ENCODE peak calls at places on chromosomes 13 and 19, in four cellular contexts. I, X, F and U are unnamed samples. For H3K4me1, the result is how much of the 10 kb centered on the place peaks cover.

GRCh38 chr13:84774111-84774510 is 891.8 kb upstream of the SLITRK1 start:
- DNase-seq in X (no peak), F (no peak), I (no peak), U (no peak)

GRCh38 chr13:95020298-95020987 is 280.8 kb downstream of the ABCC4 start:
- DNase-seq in F (no peak), I (no peak), X (no peak), U (no peak)

GRCh38 chr13:41762796-41763195 is 198.1 kb downstream of the VWA8 start:
- DNase-seq in X (no peak), I (no peak), F (no peak), U (no peak)

GRCh38 chr13:110251227-110251791 is 55.6 kb downstream of the COL4A1 start:
- DNase-seq in F (no peak), I (no peak), X (peak), U (no peak)

GRCh38 chr13:45196622-45197021 is 4.2 kb downstream of the KCTD4 start:
- DNase-seq in F (no peak), X (no peak), I (no peak), U (no peak)

GRCh38 chr13:39779337-39780270 is 124.1 kb downstream of the COG6 start:
- DNase-seq in I (no peak), F (no peak), X (no peak), U (peak)

GRCh38 chr13:37899753-37900152 is 30.2 kb upstream of the TRPC4 start:
- DNase-seq in I (no peak), F (no peak), X (peak), U (no peak)

GRCh38 chr19:33133438-33134031 is 1.6 kb downstream of the WDR88 start:
- DNase-seq in F (no peak), X (peak), I (peak), U (no peak)

GRCh38 chr19:49059056-49059455 is 1.5 kb upstream of the CGB7 start:
- DNase-seq in X (no peak), I (no peak), F (no peak), U (no peak)

GRCh38 chr19:50478901-50479715 is 2.5 kb upstream of the GARIN5A start:
- DNase-seq in I (peak), F (no peak), X (no peak), U (no peak)

GRCh38 chr13:98564204-98564603 is 12.7 kb downstream of the STK24 start:
- DNase-seq in I (no peak), F (no peak), X (no peak), U (no peak)

GRCh38 chr13:98565726-98566577 is 11.0 kb downstream of the STK24 start:
- DNase-seq in X (peak), I (no peak), F (no peak), U (no peak)

GRCh38 chr13:98570929-98571372 is 6.0 kb downstream of the STK24 start:
- DNase-seq in I (no peak), F (no peak), X (peak), U (no peak)

GRCh38 chr13:98563071-98563470 is 13.8 kb downstream of the STK24 start:
- DNase-seq in X (no peak), F (no peak), I (no peak), U (no peak)

GRCh38 chr13:98567140-98567539 is 9.8 kb downstream of the STK24 start:
- DNase-seq in F (no peak), X (no peak), I (no peak), U (no peak)
- H3K4me1 ChIP-seq in F (half or more), X (half or more), I (under half), U (half or more)

DNA sequence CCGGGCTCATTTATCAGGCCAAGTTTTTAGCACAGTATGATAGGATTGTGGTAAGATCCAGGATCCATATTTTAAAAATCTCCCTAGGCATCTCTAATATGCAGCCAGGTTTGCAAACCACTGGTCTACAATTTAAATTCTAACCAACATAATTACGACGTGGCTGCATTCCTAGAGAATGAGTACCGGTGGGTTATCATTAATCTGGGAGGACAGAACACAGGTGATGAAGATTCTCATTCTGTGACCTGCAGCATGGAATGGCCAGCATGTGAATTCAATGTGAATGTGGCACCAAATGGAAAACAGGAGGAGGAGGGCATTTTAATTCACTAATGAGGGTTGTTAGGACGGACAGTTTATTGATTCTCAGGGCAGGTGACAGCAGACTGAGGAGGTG is 56.9 kb upstream of the MED4 start:
- DNase-seq in I (no peak), F (no peak), X (no peak), U (no peak)
- H3K4me1 ChIP-seq in I (under half), F (under half), X (under half), U (under half)

GRCh38 chr13:97165527-97166425 is 56.4 kb upstream of the MBNL2 start:
- DNase-seq in X (peak), F (no peak), I (no peak), U (no peak)
- H3K4me1 ChIP-seq in X (under half), F (under half), I (under half), U (under half)

DNA sequence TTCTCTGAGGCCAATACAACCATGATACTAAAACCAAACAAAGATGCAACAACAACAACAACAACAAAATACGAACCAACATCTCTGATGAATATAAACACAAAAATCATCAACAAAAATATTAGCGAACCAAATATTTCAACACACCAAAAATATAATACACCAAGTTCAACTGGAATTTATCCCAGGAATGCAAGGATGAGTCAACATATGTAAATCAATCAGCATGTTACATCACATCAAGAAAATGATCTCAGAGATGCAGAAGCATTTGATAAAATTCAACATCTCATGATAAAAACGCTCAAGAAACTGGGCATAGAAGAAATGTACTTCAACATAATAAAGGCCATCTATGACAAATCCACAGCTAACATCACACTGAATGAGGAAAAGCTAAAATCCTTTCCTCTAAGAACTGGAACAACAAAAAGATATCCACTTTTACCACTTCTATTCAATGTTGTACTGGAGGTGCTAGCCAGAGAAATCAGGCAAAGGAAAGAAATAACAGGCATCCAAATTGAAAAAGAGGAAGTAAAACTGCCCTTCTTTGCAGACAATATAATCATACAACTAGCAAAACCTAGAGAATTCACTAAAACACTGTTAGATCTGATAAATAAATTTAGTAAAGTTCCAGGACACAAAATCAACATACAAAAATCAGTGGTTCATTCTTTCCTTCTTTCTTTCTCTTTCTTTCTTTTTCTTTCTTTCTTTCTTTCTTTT is 2448.7 kb upstream of the PCDH20 start:
- DNase-seq in F (no peak), X (no peak), I (no peak), U (no peak)
- H3K4me1 ChIP-seq in F (under half), X (under half), I (under half), U (under half)

DNA sequence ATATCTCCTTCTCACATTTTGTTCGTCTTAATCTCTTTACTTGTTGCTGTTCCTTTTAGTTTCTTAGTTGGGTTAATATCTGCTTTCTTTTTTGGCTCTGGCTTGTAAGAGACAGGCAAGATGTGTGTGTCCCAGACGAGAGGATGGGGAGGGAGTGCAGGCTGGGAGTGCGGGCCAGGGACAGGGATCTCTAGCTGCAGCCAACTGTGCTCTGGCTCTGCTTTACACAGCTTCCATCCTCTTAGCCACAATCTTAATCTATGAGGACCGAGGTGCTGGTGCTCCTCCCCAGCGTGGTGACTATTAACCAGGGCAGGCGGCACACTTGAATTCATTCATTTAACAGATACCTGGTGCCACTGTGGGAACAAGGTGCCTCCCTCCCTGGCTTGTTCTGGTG is 70.9 kb upstream of the WASF3 start:
- DNase-seq in I (peak), F (no peak), X (no peak), U (no peak)
- H3K4me1 ChIP-seq in I (under half), F (under half), X (under half), U (under half)

DNA sequence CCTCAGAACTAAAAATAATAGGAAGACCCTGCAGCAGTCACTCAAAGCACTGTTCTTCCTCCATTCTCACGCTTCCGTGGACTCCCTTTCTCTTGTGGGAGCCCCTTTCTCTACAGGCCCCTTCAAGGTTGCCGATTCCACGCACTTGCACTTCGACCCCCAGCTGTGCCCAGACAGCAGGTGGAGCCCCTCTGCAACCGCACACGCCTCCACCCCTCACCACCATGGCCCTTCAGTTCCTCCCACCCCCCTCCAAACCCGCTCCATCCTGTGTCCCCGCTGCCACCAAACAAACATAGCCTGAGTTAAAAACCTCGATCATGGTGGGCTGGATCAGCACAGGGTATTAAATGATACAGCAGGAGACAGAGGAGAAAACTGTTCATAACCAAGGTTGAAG is 102.6 kb downstream of the STK24 start:
- DNase-seq in X (no peak), I (no peak), F (no peak), U (no peak)
- H3K4me1 ChIP-seq in X (under half), I (under half), F (under half), U (under half)

DNA sequence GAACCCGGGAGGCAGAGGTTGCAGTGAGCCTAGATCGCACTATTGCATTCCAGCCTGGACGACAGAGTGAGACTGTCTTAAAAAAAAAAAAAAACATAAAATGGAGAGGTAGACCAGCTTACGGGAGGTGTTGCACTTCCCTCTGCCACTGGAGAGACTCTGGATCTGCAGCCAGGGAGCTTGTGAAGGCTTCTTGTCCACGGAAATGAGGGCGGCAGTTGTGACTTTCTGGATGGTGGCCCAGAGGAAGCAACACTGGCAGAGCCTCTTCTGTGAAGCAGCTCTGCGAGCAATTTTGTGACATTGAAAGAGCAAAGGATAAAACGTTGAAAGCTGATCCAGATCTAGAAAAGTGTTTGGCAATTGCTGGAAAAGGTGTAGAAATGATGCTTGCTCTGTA is 10.4 kb downstream of the SPINT2 start:
- DNase-seq in I (no peak), X (no peak), F (no peak), U (no peak)
- H3K4me1 ChIP-seq in I (under half), X (half or more), F (half or more), U (under half)

GRCh38 chr19:18104793-18105131 is 7.2 kb downstream of the MAST3 start:
- DNase-seq in I (no peak), X (no peak), F (no peak), U (no peak)

GRCh38 chr19:18101268-18101667 is 3.7 kb downstream of the MAST3 start:
- DNase-seq in X (no peak), I (no peak), F (no peak), U (no peak)

GRCh38 chr19:18100710-18101109 is 3.1 kb downstream of the MAST3 start:
- DNase-seq in F (peak), X (no peak), I (peak), U (no peak)

GRCh38 chr19:18099623-18099995 is 2.0 kb downstream of the MAST3 start:
- DNase-seq in I (no peak), X (no peak), F (no peak), U (no peak)

GRCh38 chr19:18102916-18103542 is 5.5 kb downstream of the MAST3 start:
- DNase-seq in I (no peak), F (no peak), X (no peak), U (no peak)
- H3K4me1 ChIP-seq in I (under half), F (under half), X (under half), U (under half)

GRCh38 chr19:34269489-34269888 is 15.1 kb downstream of the GARRE1 start:
- DNase-seq in X (peak), F (no peak), I (no peak), U (no peak)
- H3K4me1 ChIP-seq in X (half or more), F (under half), I (under half), U (half or more)